ENCODE peak calls at places on chromosome 7, in ten cellular contexts. T, G, S, I, R, N, Q, U, F and V are unnamed samples.

GRCh38 chr7:127392182-127392565 is 334 bp downstream of the ZNF800 start:
- DNase-seq in T (no peak), G (peak; percentile 49), S (peak; percentile 51), I (peak; percentile 54), R (peak; percentile 62), N (no peak), Q (peak; percentile 59), U (peak; percentile 72), F (peak; percentile 80), V (peak; percentile 54)

GRCh38 chr7:33129806-33130153 is 416 bp downstream of the BBS9 start:
- DNase-seq in T (no peak), G (no peak), S (no peak), I (no peak), R (no peak), N (no peak), Q (peak; percentile 16), U (no peak), F (no peak), V (no peak)

GRCh38 chr7:55108818-55109217 is 90.0 kb downstream of the EGFR start:
- DNase-seq in T (no peak), G (no peak), S (no peak), I (no peak), R (no peak), N (no peak), Q (no peak), U (no peak), F (no peak), V (no peak)

GRCh38 chr7:69620063-69620462 is 21.8 kb downstream of the AUTS2 start:
- DNase-seq in T (no peak), G (no peak), S (no peak), I (no peak), R (no peak), N (no peak), Q (no peak), U (no peak), F (no peak), V (no peak)

GRCh38 chr7:124577256-124577655 is 188.3 kb downstream of the GPR37 start:
- DNase-seq in T (no peak), G (no peak), S (no peak), I (no peak), R (no peak), N (no peak), Q (no peak), U (no peak), F (no peak), V (no peak)

GRCh38 chr7:132177708-132178392 is 398.4 kb downstream of the PLXNA4 start:
- DNase-seq in T (no peak), G (no peak), S (no peak), I (no peak), R (no peak), N (no peak), Q (no peak), U (no peak), F (no peak), V (no peak)

GRCh38 chr7:112882506-112882905 is 92.3 kb upstream of the TMEM168 start:
- DNase-seq in T (no peak), G (no peak), S (no peak), I (no peak), R (no peak), N (no peak), Q (no peak), U (no peak), F (no peak), V (no peak)

GRCh38 chr7:75887669-75888369 is 9.0 kb downstream of the RHBDD2 start:
- DNase-seq in T (no peak), G (no peak), S (no peak), I (no peak), R (no peak), N (no peak), Q (no peak), U (no peak), F (no peak), V (no peak)

GRCh38 chr7:158008267-158008666 is 579.4 kb downstream of the PTPRN2 start:
- DNase-seq in T (no peak), G (no peak), S (no peak), I (no peak), R (no peak), N (no peak), Q (no peak), U (no peak), F (no peak), V (no peak)

GRCh38 chr7:47104206-47104549 is 477.7 kb downstream of the TNS3 start:
- DNase-seq in T (no peak), G (no peak), S (no peak), I (no peak), R (no peak), N (no peak), Q (no peak), U (no peak), F (no peak), V (no peak)

GRCh38 chr7:79982151-79982770 is 152.4 kb upstream of the GNAI1 start:
- DNase-seq in T (no peak), G (no peak), S (no peak), I (no peak), R (no peak), N (no peak), Q (no peak), U (no peak), F (no peak), V (no peak)

GRCh38 chr7:3277604-3278572 is 23.2 kb upstream of the SDK1 start:
- DNase-seq in T (no peak), G (no peak), S (no peak), I (no peak), R (no peak), N (no peak), Q (no peak), U (no peak), F (no peak), V (no peak)

DNA sequence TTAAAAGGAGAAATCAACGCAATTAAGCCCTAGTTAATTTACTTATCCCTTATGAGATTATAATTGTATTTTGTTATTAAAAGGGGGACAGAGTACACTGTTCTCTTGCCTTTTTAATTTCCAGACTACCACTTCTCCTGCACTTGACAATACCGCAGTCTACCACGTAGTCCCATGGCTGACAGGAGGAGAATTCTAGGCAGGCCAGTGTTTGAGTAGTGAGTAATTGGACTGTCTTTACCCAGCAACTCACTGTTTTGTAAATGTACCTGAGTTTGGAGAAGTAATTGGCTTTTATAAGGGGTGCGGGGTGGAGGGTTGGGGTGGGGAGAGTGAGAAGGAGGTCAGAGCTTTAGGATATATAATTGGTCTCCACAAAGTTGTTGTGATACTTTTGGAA is 85.4 kb downstream of the CFTR start:
- DNase-seq in T (no peak), G (no peak), S (no peak), I (no peak), R (no peak), N (no peak), Q (no peak), U (no peak), F (no peak), V (no peak)
- H3K4me1 ChIP-seq in T (no peaks in the 10 kb centered on the region), G (no peaks in the 10 kb centered on the region), S (no peaks in the 10 kb centered on the region), I (no peaks in the 10 kb centered on the region), R (no peaks in the 10 kb centered on the region), N (no peaks in the 10 kb centered on the region), Q (no peaks in the 10 kb centered on the region), U (no peaks in the 10 kb centered on the region), F (no peaks in the 10 kb centered on the region), V (no peaks in the 10 kb centered on the region)

DNA sequence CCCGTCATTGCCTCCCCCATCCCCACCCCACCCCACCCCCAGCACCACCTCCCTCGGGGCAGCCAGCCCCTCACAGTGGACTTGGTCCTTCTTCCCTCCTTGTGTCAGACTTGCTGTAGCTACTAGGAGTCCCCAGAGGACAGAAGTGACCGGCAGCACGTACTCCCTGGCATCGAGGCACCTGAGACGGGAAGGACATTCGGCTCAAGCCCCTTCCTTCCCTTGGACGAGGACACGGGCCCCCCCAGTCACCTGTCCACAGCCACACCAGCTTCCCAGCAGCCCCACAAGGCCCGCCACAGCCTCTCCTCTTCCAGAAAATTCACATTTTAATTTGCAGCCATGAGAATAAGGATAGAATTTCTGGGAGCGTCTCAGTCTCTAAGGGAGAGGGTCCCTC is 267.8 kb upstream of the SHH start:
- DNase-seq in T (no peak), G (no peak), S (no peak), I (no peak), R (no peak), N (no peak), Q (no peak), U (peak; percentile 37), F (no peak), V (no peak)
- TF ChIP-seq CTCF in T (no peak), G (no peak), S (no peak), I (no peak), R (no peak), N (no peak), Q (no peak), U (no peak), F (no peak), V (no peak)

GRCh38 chr7:41189866-41190265 is 513.0 kb downstream of the INHBA start:
- DNase-seq in T (no peak), G (no peak), S (no peak), I (no peak), R (no peak), N (no peak), Q (no peak), U (no peak), F (no peak), V (no peak)

GRCh38 chr7:41187322-41187721 is 515.6 kb downstream of the INHBA start:
- DNase-seq in T (no peak), G (no peak), S (no peak), I (no peak), R (no peak), N (no peak), Q (no peak), U (no peak), F (no peak), V (no peak)

GRCh38 chr7:41188163-41189130 is 514.4 kb downstream of the INHBA start:
- DNase-seq in T (no peak), G (no peak), S (no peak), I (no peak), R (no peak), N (no peak), Q (no peak), U (no peak), F (no peak), V (no peak)

GRCh38 chr7:41193738-41194287 is 509.1 kb downstream of the INHBA start:
- DNase-seq in T (no peak), G (no peak), S (no peak), I (no peak), R (no peak), N (no peak), Q (no peak), U (no peak), F (no peak), V (no peak)

GRCh38 chr7:41190615-41191014 is 512.3 kb downstream of the INHBA start:
- DNase-seq in T (no peak), G (no peak), S (no peak), I (no peak), R (no peak), N (no peak), Q (no peak), U (no peak), F (no peak), V (no peak)
- TF ChIP-seq POLR2A in T (no peak), G (no peak), S (no peak), I (no peak), R (no peak), N (no peak), Q (no peak), U (no peak), F (no peak), V (no peak)

DNA sequence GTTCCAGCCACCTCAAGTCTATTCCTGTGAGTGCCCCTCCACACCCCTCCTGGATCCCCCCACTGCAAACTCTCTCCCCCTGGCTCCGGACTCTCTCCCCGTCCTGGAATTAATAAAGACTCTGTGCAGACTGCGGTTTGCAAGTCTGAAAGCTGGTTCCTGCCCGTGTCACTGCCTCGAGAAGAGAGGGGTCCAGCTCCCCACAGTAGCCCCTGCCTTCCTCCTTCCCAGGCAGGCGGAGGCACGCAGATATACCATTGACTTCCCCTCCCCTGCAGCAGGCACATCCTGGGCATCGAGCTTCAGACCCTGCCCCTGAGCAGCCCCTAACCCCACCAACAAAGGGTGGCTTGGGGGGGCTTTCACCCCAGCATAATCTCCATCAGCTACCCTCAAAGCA is 2.2 kb upstream of the ELN start:
- DNase-seq in T (no peak), G (no peak), S (no peak), I (no peak), R (no peak), N (no peak), Q (no peak), U (no peak), F (no peak), V (no peak)
- H3K4me1 ChIP-seq in T (peaks cover 32% of the 10 kb centered on the region), G (peaks cover 22% of the 10 kb centered on the region), S (peaks cover 35% of the 10 kb centered on the region), I (peaks cover 36% of the 10 kb centered on the region), R (peaks cover 14% of the 10 kb centered on the region), N (peaks cover 64% of the 10 kb centered on the region), Q (peaks cover 20% of the 10 kb centered on the region), U (peaks cover 69% of the 10 kb centered on the region), F (peaks cover 82% of the 10 kb centered on the region), V (peaks cover 17% of the 10 kb centered on the region)